ENCODE peak calls at places on chromosomes 7 and 10, in four cellular contexts. P, L, G and F are unnamed samples.

GRCh38 chr7:27115161-27116018 is 12.9 kb upstream of the HOXA2 start:
- DNase-seq in P (peak; percentile 64), L (peak; percentile 58), G (peak; percentile 63), F (no peak)

GRCh38 chr10:124092270-124093075 is 925 bp downstream of the CHST15 start:
- DNase-seq in P (peak; percentile 72), L (peak; percentile 58), G (peak; percentile 82), F (no peak)

GRCh38 chr7:92987095-92987494 is 130.7 kb downstream of the SAMD9 start:
- DNase-seq in P (no peak), L (peak; percentile 32), G (no peak), F (no peak)

GRCh38 chr7:129401968-129402860 is 32.0 kb upstream of the STRIP2 start:
- DNase-seq in P (peak; percentile 16), L (peak; percentile 11), G (no peak), F (no peak)

GRCh38 chr7:18727094-18727870 is 231.7 kb downstream of the HDAC9 start:
- DNase-seq in P (no peak), L (no peak), G (no peak), F (no peak)

GRCh38 chr7:17147409-17147808 is 151.0 kb upstream of the AHR start:
- DNase-seq in P (no peak), L (peak; percentile 10), G (no peak), F (no peak)

GRCh38 chr7:115066050-115066449 is 144.2 kb downstream of the MDFIC start:
- DNase-seq in P (no peak), L (no peak), G (no peak), F (no peak)

GRCh38 chr7:29622335-29623265 is 59.0 kb downstream of the PRR15 start:
- DNase-seq in P (peak; percentile 46), L (peak; percentile 74), G (no peak), F (no peak)

GRCh38 chr7:129607471-129608120 is 3.9 kb upstream of the NRF1 start:
- DNase-seq in P (peak; percentile 81), L (peak; percentile 32), G (peak; percentile 82), F (no peak)

GRCh38 chr7:35253680-35254495 is at the start of gene TBX20:
- DNase-seq in P (peak; percentile 78), L (peak; percentile 75), G (peak; percentile 82), F (no peak)

GRCh38 chr10:124145109-124145860 is 51.9 kb upstream of the CHST15 start:
- DNase-seq in P (no peak), L (peak; percentile 60), G (no peak), F (no peak)

GRCh38 chr10:24007359-24007758 is 201.6 kb upstream of the KIAA1217 start:
- DNase-seq in P (no peak), L (no peak), G (no peak), F (no peak)

GRCh38 chr7:103150192-103150591 is 1.3 kb upstream of the NAPEPLD start:
- DNase-seq in P (peak; percentile 48), L (no peak), G (no peak), F (no peak)

GRCh38 chr10:16360001-16360400 is 76.8 kb upstream of the PTER start:
- DNase-seq in P (no peak), L (no peak), G (no peak), F (peak; percentile 19)

GRCh38 chr10:118457824-118458428 is 115.8 kb upstream of the FAM204A start:
- DNase-seq in P (no peak), L (no peak), G (no peak), F (no peak)

GRCh38 chr7:154744226-154744860 is 258.6 kb downstream of the PAXIP1 start:
- DNase-seq in P (peak; percentile 90), L (no peak), G (peak; percentile 44), F (no peak)

GRCh38 chr7:18471476-18472160 is 23.9 kb upstream of the HDAC9 start:
- DNase-seq in P (no peak), L (no peak), G (no peak), F (no peak)

GRCh38 chr10:132684164-132684891 is 101.6 kb downstream of the NKX6-2 start:
- DNase-seq in P (no peak), L (peak; percentile 56), G (no peak), F (no peak)

GRCh38 chr7:148035950-148036349 is 554.6 kb upstream of the C7orf33 start:
- DNase-seq in P (no peak), L (no peak), G (no peak), F (no peak)

DNA sequence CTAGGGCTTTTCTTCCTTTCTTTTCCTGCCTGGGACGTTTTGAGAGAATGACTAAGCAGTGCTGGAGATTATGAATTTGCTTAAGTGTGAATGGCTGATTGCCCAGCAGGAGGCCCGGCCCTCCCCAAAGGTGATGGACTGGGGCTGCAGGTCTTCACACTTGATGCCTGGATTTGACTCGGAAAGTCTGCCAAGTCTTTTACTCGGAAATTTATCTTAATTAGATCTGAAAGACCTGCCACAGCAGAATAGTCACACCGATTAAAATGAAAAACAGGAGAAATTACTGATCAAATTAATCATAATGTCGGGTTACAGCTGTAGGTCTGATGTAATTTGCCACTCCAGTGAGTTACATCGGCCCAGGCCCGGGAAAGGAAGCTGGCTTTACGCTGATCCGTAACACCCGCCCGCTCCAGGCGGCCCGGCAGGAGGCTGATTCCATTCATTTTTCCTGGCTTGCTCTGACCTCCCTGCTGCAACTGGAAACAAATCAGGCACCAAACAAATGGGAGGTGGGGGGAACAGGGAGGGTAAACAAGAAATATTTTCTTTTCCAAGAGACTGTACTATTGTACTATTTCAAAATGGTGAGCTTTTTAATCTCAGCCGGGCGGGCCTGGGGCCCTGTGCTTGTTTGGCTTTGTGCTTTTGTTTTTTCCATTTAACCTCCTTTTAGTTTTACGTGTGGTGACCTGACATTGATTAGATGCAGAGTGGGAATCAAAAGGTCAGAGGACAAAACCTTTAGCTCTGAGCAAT is 212.4 kb upstream of the YAE1 start:
- DNase-seq in P (peak; percentile 95), L (peak; percentile 60), G (peak; percentile 77), F (no peak)
- H3K4me3 ChIP-seq in P (no peak overlapping the region), L (no peak overlapping the region), G (peak overlapping the region; percentile 18), F (no peak overlapping the region)

GRCh38 chr7:131000389-131000788 is 266.4 kb upstream of the KLF14 start:
- DNase-seq in P (no peak), L (no peak), G (no peak), F (peak; percentile 21)

GRCh38 chr7:130998993-130999602 is 265.1 kb upstream of the KLF14 start:
- DNase-seq in P (peak; percentile 39), L (peak; percentile 43), G (no peak), F (peak; percentile 21)

GRCh38 chr7:131002600-131002999 is 268.6 kb upstream of the KLF14 start:
- DNase-seq in P (no peak), L (no peak), G (no peak), F (peak; percentile 12)

GRCh38 chr7:130999926-131000325 is 265.9 kb upstream of the KLF14 start:
- DNase-seq in P (no peak), L (no peak), G (no peak), F (peak; percentile 10)

DNA sequence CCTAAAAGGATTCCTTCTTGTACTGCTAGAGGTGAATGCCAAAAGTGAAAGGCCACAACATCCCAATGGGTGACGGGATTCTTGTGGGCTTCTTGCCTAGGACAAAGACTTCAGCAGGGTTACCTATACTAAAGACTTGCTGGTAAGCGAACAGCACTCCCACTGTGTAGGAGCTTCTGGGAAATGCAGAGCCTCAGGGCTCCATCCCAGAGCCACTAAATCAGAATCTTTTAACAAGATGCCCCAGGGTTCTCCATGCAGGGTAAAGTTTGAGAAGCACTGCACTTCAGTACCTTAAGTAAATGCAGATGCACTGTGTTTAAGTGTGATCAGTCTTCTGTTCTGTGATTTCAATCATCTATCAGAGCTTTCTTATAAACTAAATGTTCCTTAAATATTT is 266.9 kb upstream of the KLF14 start:
- DNase-seq in P (peak; percentile 41), L (no peak), G (no peak), F (peak; percentile 50)
- H3K4me1 ChIP-seq in P (no peaks in the 10 kb centered on the region), L (peaks cover 10% of the 10 kb centered on the region), G (no peaks in the 10 kb centered on the region), F (peaks cover 60% of the 10 kb centered on the region)

DNA sequence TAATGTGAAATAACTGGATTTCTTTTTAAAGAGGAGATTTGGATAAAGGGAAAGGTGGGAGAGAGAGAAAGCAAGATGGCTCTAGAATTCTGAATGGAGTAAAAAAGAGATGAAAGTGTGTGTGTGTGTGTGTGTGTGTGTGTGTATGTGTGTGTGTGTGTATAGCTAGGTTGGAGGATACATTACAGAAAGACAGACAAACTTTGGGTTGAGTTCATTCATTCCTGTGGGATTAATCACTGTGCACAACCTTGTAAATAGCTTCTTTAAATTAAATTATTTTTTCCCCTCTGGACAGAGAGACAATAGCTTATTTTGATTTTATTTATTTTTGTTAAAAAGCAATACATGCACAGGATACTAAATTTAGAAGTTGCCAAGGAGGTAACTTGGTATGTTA is 7.5 kb downstream of the ASB4 start:
- DNase-seq in P (no peak), L (peak; percentile 45), G (no peak), F (no peak)
- H3K4me3 ChIP-seq in P (no peak overlapping the region), L (no peak overlapping the region), G (no peak overlapping the region), F (no peak overlapping the region)

DNA sequence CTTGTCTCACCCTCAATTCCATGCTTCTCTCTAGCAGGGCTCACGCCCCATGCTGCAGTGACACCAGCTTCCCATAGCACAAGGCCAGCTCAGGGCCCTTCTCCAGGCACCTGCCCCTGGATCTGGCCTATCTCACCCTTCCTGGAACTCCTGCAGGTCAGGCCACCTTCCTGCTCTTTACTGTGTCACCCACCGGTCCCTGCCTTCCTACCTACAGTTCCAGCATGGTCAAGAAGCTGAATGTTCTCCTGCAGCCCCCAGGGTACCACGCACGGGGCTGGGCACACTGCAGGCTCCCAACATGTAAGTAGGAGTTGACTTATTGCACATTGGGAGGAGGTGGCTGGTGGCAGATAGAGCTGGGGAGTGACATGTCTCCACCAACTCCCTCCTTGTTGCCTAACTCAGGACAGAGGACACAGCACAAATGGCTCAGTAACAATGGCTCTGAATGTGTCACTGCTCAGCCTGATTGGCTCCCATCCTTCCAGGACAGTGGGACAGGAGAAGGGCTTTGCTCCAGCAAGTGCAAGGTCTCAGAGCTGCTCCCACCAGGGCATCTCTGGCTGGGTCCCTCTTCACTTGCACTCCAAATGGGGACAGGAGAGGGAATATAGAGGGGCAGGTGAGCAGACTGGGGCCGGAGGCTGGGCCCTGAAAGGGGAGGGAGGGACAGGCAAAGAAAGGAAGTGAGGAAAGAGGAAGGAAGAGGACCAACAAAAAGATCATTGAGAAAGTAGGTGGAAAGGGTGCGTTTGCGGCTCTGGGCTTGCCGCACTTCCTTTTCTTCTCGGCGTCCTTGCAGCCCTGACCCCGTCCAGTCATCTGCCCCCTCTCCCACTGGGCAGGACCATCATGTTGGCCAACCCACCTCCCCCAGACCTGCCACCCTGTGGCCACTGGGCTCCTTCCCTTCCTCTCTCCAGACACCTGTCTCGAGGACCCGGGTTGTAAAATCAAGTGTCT is 14.3 kb downstream of the ITPRIP start:
- DNase-seq in P (no peak), L (no peak), G (no peak), F (no peak)
- H3K4me1 ChIP-seq in P (peaks cover 20% of the 10 kb centered on the region), L (peaks cover 51% of the 10 kb centered on the region), G (peaks cover 63% of the 10 kb centered on the region), F (peaks cover 100% of the 10 kb centered on the region)